ENCODE peak calls at places on chromosome 9, in four cellular contexts. Z, X, I and O are unnamed samples.

GRCh38 chr9:79020266-79020665 is 551.5 kb upstream of the TLE4 start:
- DNase-seq in I (no peak), X (no peak), Z (no peak), O (no peak)

GRCh38 chr9:78918976-78919375 is 622.1 kb downstream of the PSAT1 start:
- DNase-seq in X (no peak), I (no peak), Z (no peak), O (no peak)

GRCh38 chr9:124480621-124480981 is 26.6 kb downstream of the NR5A1 start:
- DNase-seq in Z (peak), X (peak), I (peak), O (peak)

GRCh38 chr9:16182784-16183183 is 629.9 kb downstream of the CCDC171 start:
- DNase-seq in I (no peak), X (no peak), Z (no peak), O (no peak)

GRCh38 chr9:8384126-8384525 is 584.5 kb upstream of the DMAC1 start:
- DNase-seq in X (no peak), I (no peak), Z (no peak), O (no peak)

GRCh38 chr9:16318516-16319060 is 551.9 kb downstream of the BNC2 start:
- DNase-seq in X (no peak), I (no peak), Z (no peak), O (no peak)

GRCh38 chr9:88280816-88281382 is 107.3 kb upstream of the SPIN1 start:
- DNase-seq in X (peak), Z (peak), I (peak), O (no peak)

GRCh38 chr9:77003366-77003765 is 16.1 kb upstream of the FOXB2 start:
- DNase-seq in X (no peak), I (no peak), Z (no peak), O (no peak)

GRCh38 chr9:126564716-126565115 is 49.0 kb upstream of the LMX1B start:
- DNase-seq in X (peak), Z (peak), I (no peak), O (no peak)

GRCh38 chr9:119487118-119487827 is 118.0 kb upstream of the BRINP1 start:
- DNase-seq in I (no peak), Z (peak), X (no peak), O (no peak)

GRCh38 chr9:98287383-98287782 is 31.9 kb upstream of the TBC1D2 start:
- DNase-seq in I (no peak), X (peak), Z (peak), O (peak)

GRCh38 chr9:37197158-37198033 is 77.0 kb downstream of the ZCCHC7 start:
- DNase-seq in X (peak), Z (no peak), I (no peak), O (peak)

GRCh38 chr9:81652058-81652457 is 37.3 kb downstream of the TLE1 start:
- DNase-seq in X (no peak), I (no peak), Z (no peak), O (no peak)

GRCh38 chr9:83544002-83544698 is 5.9 kb upstream of the FRMD3 start:
- DNase-seq in I (no peak), Z (no peak), X (peak), O (peak)

GRCh38 chr9:125241863-125242739 is 958 bp upstream of the HSPA5 start:
- DNase-seq in Z (no peak), I (no peak), X (peak), O (no peak)

GRCh38 chr9:124447297-124447661 is 3.0 kb upstream of the ADGRD2 start:
- DNase-seq in I (no peak), X (no peak), Z (no peak), O (no peak)

GRCh38 chr9:6869081-6869948 is 111.5 kb downstream of the KDM4C start:
- DNase-seq in Z (no peak), X (peak), I (no peak), O (no peak)

GRCh38 chr9:136726118-136726517 is 13.7 kb downstream of the DIPK1B start:
- DNase-seq in X (no peak), I (no peak), Z (no peak), O (no peak)
- TF ChIP-seq TEAD4 in X (no peak), I (no peak), Z (no peak), O (no peak)

GRCh38 chr9:26685857-26686256 is 206.7 kb downstream of the CAAP1 start:
- DNase-seq in Z (no peak), I (no peak), X (no peak), O (no peak)
- TF ChIP-seq TEAD4 in Z (no peak), I (no peak), X (no peak), O (no peak)

GRCh38 chr9:134403682-134404301 is 77.5 kb downstream of the RXRA start:
- DNase-seq in I (no peak), X (no peak), Z (no peak), O (no peak)
- TF ChIP-seq TEAD4 in I (no peak), X (no peak), Z (no peak), O (no peak)

GRCh38 chr9:110890416-110890815 is 147.9 kb downstream of the LPAR1 start:
- DNase-seq in X (no peak), Z (no peak), I (no peak), O (no peak)
- TF ChIP-seq TEAD4 in X (no peak), Z (no peak), I (no peak), O (no peak)